ENCODE peak calls at places on chromosomes 6 and 20, in four cellular contexts. O is GM10248, C is HCT116, S is H9. X is an unnamed sample.

GRCh38 chr6:9020001-9020400 is 584.7 kb upstream of the SLC35B3 start:
- DNase-seq in O (no peak), C (no peak), S (no peak), X (no peak)

GRCh38 chr20:37406010-37406998 is 60.4 kb downstream of the SRC start:
- DNase-seq in S (no peak), O (peak; percentile 86), C (no peak), X (no peak)

GRCh38 chr6:2378891-2379652 is 133.7 kb upstream of the GMDS start:
- DNase-seq in C (peak; percentile 31), O (peak; percentile 23), S (no peak), X (no peak)

GRCh38 chr6:118630067-118630466 is 21.3 kb downstream of the CEP85L start:
- DNase-seq in O (no peak), S (no peak), C (no peak), X (no peak)

GRCh38 chr6:158799051-158799792 is 19.9 kb downstream of the EZR start:
- DNase-seq in S (no peak), C (no peak), O (no peak), X (no peak)

GRCh38 chr6:29702519-29703103 is 20.6 kb upstream of the HLA-F start:
- DNase-seq in S (peak; percentile 92), C (peak; percentile 36), O (peak; percentile 66), X (peak; percentile 73)

GRCh38 chr6:25417206-25417605 is 138.0 kb downstream of the CARMIL1 start:
- DNase-seq in C (no peak), S (no peak), O (no peak), X (no peak)

GRCh38 chr6:170051229-170052172 is 239.4 kb downstream of the DLL1 start:
- DNase-seq in C (no peak), O (no peak), S (no peak), X (no peak)

GRCh38 chr6:35640017-35640664 is 48.6 kb downstream of the FKBP5 start:
- DNase-seq in C (no peak), O (no peak), S (no peak), X (no peak)

GRCh38 chr6:18263561-18264337 is 581 bp downstream of the DEK start:
- DNase-seq in S (no peak), C (no peak), O (no peak), X (peak; percentile 36)

GRCh38 chr6:34383651-34384304 is 8.7 kb downstream of the NUDT3 start:
- DNase-seq in O (no peak), S (no peak), C (no peak), X (no peak)

GRCh38 chr6:32370510-32370909 is 1.2 kb downstream of the TSBP1 start:
- DNase-seq in S (no peak), O (no peak), C (no peak), X (no peak)

GRCh38 chr20:4451487-4451886 is 270.2 kb upstream of the PRND start:
- DNase-seq in C (no peak), S (no peak), O (no peak), X (no peak)

GRCh38 chr6:42448906-42449659 is 2.6 kb downstream of the TRERF1 start:
- DNase-seq in S (no peak), O (no peak), C (no peak), X (no peak)

GRCh38 chr6:114210467-114210866 is 132.4 kb downstream of the HS3ST5 start:
- DNase-seq in O (no peak), C (no peak), S (no peak), X (no peak)

GRCh38 chr20:34585019-34585418 is 26.5 kb downstream of the MAP1LC3A start:
- DNase-seq in S (no peak), O (no peak), C (no peak), X (no peak)

GRCh38 chr6:115882174-115882573 is 178.5 kb downstream of the FRK start:
- DNase-seq in C (peak; percentile 70), S (no peak), O (no peak), X (no peak)

GRCh38 chr6:38722727-38723334 is 7.7 kb downstream of the DNAH8 start:
- DNase-seq in S (no peak), O (no peak), C (no peak), X (no peak)

GRCh38 chr6:124963416-124964083 is 1.3 kb downstream of the RNF217 start:
- DNase-seq in C (no peak), S (no peak), O (peak; percentile 7), X (no peak)

GRCh38 chr6:56570434-56571359 is 72.0 kb downstream of the DST start:
- DNase-seq in C (no peak), S (no peak), O (peak; percentile 30), X (no peak)

GRCh38 chr20:9186396-9186795 is 117.5 kb downstream of the PLCB4 start:
- DNase-seq in S (no peak), O (no peak), C (no peak), X (no peak)

GRCh38 chr20:12159266-12159665 is 241.6 kb downstream of the BTBD3 start:
- DNase-seq in O (no peak), C (no peak), S (no peak), X (no peak)

DNA sequence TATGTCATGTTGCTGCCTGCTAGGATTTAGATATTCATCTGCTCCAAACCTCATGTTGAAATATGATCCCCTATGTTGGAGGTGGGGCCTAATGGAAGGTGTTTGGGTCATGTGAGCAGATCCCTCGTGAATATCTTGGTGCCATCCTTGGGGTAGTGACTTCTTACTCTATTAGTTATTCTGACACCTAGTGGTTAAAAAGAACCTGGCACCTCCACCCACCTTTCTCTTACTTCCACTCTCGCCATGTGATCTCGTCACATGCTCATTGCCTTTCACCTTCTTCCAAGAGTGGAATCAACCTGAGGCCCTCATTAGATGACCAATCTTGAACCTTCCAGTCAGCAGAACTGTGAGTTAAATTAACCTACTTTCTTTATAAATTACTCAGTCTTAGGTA is 549.4 kb upstream of the SYNCRIP start:
- DNase-seq in C (peak; percentile 16), S (peak; percentile 48), O (no peak), X (no peak)
- TF ChIP-seq CTCF in C (peak; percentile 32), S (peak; percentile 66), O (no peak), X (no peak)

GRCh38 chr6:168210239-168211107 is 109.1 kb downstream of the DACT2 start:
- DNase-seq in O (no peak), S (no peak), C (no peak), X (no peak)
- TF ChIP-seq CTCF in O (no peak), S (no peak), C (peak; percentile 2), X (no peak)

GRCh38 chr20:32037929-32038328 is 14.1 kb upstream of the HCK start:
- DNase-seq in C (no peak), O (no peak), S (no peak), X (no peak)

GRCh38 chr20:32036716-32037355 is 15.2 kb upstream of the HCK start:
- DNase-seq in C (no peak), S (no peak), O (no peak), X (no peak)

GRCh38 chr20:32034581-32035397 is 17.3 kb upstream of the HCK start:
- DNase-seq in C (no peak), S (no peak), O (no peak), X (no peak)

GRCh38 chr20:32036252-32036651 is 15.8 kb upstream of the HCK start:
- DNase-seq in C (no peak), O (no peak), S (no peak), X (no peak)

DNA sequence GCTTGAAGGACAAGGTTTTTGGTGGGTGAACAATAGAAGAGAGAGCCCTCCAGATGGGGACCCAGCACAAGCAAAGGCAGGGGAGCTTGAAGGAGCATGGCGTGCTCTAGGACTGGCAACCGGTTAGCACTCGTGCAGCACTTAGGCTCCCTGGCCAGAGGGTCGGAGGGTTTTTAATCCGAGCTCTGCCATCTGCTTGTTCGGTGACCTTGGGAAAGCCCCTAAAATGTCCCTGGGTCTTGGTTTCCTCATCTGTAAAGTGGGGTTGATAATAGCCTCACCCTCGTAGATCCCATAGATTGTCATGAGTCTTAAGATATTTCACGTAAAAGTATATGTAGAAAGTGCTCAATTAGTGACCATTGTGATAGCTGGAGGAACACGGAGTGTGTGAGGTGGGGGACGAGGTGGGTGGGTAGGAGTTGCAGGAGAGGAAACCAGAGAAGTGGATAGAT is 16.6 kb upstream of the HCK start:
- DNase-seq in S (no peak), C (no peak), O (no peak), X (no peak)
- TF ChIP-seq CTCF in S (no peak), C (no peak), O (no peak), X (no peak)

GRCh38 chr20:15528386-15529111 is 1044.7 kb downstream of the KIF16B start:
- DNase-seq in S (no peak), O (no peak), C (no peak), X (no peak)

DNA sequence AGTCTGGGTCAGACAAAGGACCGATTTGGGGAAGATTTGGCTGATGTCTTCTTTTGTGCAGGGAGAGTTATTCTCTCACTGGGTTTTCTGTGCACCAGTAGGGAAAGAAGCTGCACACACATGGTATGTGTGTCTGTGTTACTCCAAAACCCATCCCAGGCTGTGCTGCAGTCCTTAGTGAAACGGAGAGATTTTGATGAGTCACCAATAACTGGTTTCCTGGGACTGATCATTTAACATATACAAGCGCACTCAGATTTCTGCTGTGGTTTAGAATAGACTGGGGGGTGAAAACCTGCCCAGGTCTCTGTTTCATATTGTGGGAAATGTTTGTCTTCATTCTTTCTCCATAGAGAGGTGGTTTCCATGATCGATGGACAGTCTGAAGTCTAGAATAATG is 1049.8 kb downstream of the KIF16B start:
- DNase-seq in C (no peak), O (no peak), S (no peak), X (no peak)
- TF ChIP-seq CTCF in C (no peak), O (no peak), S (no peak), X (no peak)

DNA sequence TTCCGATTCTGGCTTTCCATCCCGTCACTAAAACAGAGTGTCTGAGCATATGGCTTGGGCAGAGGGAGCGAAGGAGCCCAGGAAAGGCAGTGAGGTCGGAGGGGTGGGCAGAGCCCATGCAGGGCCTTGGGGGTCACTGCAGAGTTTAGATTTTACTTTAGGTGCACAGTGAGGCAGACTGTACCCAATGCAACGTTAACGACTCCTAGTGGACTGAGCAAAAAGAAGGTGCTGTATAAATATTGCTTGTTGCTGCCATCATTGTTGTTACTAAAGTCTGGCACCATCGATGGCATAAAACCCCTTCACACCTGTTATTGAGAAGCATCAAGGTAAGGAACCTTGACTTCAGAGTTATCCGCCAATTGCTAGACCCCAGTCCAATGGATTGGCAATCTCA is 119.0 kb downstream of the EYA2 start:
- DNase-seq in C (no peak), O (no peak), S (no peak), X (no peak)
- TF ChIP-seq CTCF in C (peak; percentile 7), O (no peak), S (no peak), X (no peak)

DNA sequence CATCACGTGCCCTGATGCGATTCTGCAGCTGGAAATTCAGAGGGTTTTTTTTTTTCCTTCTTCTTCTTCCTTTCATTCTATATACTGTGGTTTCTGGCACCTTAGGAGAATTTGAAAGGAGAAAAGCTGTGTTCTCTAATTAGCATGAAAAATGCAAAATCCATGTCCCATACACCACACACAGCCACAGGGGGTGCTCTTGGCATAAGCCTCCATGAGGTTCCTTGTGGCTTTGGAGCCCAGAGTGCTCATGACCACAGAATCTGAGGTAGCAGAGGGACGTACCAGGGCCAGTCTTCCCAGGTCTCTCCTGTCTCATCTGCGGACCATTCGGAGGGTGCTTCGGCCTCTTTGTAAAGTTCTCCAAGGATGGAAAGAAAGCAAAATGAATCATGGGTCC is 258.4 kb upstream of the CDH4 start:
- DNase-seq in S (no peak), O (no peak), C (no peak), X (no peak)
- TF ChIP-seq CTCF in S (peak; percentile 29), O (no peak), C (no peak), X (no peak)

DNA sequence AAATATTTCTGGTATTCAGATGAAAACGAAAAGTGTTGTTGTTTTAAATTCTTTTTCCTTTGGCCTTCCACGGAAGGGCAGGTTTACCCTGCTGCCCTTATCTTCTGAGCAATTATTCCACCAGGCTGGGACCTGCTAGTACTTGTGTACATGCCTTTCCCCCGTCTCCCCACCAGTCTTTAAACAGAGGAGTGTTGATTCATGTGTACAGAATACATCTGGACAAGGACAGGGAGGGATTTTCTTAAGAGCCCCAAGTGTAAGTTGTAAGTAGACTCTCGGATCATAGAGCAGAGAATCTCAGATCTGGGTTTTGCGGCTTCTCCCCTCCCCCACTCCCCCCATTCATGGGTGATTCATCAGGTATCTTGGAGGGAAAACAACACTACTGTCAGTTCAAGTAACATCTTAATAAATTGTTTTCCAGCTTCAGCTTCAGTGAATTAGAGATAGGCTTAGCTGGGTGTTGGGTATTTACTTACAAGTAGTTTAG is 81.3 kb downstream of the RTN4IP1 start:
- DNase-seq in C (no peak), S (no peak), O (no peak), X (no peak)
- TF ChIP-seq CTCF in C (no peak), S (no peak), O (no peak), X (no peak)

X was measured in natural killer cell.